ENCODE peak calls at places on chromosomes 12 and 14, in eight cellular contexts. T is AG10803, V is foreskin fibroblast, L is upper lobe of right lung, F is pancreas, E is tibial nerve, H is thyroid gland, N is fibroblast of pulmonary artery. Y is an unnamed sample.

GRCh38 chr12:48459259-48459658 is 13.1 kb upstream of the ANP32D start:
- DNase-seq in T (no peak), V (no peak), L (no peak), F (no peak), E (no peak), H (no peak), N (no peak), Y (no peak)

GRCh38 chr12:27733052-27733656 is 22.5 kb downstream of the MRPS35 start:
- DNase-seq in T (peak; percentile 34), V (peak; percentile 18), L (no peak), F (no peak), E (peak; percentile 36), H (peak; percentile 14), N (peak; percentile 66), Y (no peak)

GRCh38 chr14:75383721-75384120 is 44.1 kb upstream of the JDP2 start:
- DNase-seq in T (no peak), V (no peak), L (no peak), F (no peak), E (no peak), H (no peak), N (no peak), Y (no peak)

GRCh38 chr12:10101648-10102220 is 2.9 kb upstream of the CLEC1A start:
- DNase-seq in T (no peak), V (no peak), L (no peak), F (no peak), E (no peak), H (no peak), N (no peak), Y (no peak)

GRCh38 chr14:35402323-35403084 is 2.0 kb downstream of the NFKBIA start:
- DNase-seq in T (no peak), V (no peak), L (no peak), F (no peak), E (peak; percentile 24), H (no peak), N (peak; percentile 29), Y (no peak)

GRCh38 chr12:57619434-57620244 is 8.4 kb downstream of the ARHGEF25 start:
- DNase-seq in T (no peak), V (no peak), L (peak; percentile 77), F (peak; percentile 74), E (no peak), H (no peak), N (no peak), Y (no peak)

GRCh38 chr14:23068792-23069412 is 11.6 kb upstream of the CDH24 start:
- DNase-seq in T (peak; percentile 89), V (peak; percentile 83), L (no peak), F (no peak), E (peak; percentile 89), H (peak; percentile 78), N (peak; percentile 96), Y (peak; percentile 69)

GRCh38 chr12:57243521-57244305 is 7.3 kb downstream of the STAC3 start:
- DNase-seq in T (peak; percentile 64), V (peak; percentile 49), L (peak; percentile 87), F (peak; percentile 92), E (peak; percentile 79), H (peak; percentile 71), N (peak; percentile 74), Y (no peak)

GRCh38 chr14:77376380-77376770 is 519 bp downstream of the TMED8 start:
- DNase-seq in T (peak; percentile 14), V (peak; percentile 2), L (peak; percentile 70), F (peak; percentile 58), E (peak; percentile 9), H (peak; percentile 22), N (no peak), Y (no peak)

GRCh38 chr14:94701854-94702370 is 68.0 kb downstream of the GSC start:
- DNase-seq in T (no peak), V (no peak), L (no peak), F (no peak), E (no peak), H (no peak), N (no peak), Y (no peak)

GRCh38 chr12:121917950-121918678 is at the start of gene CFAP251:
- DNase-seq in T (peak; percentile 78), V (peak; percentile 77), L (peak; percentile 99), F (peak; percentile 99), E (peak; percentile 82), H (peak; percentile 100), N (peak; percentile 63), Y (no peak)
- H3K4me3 ChIP-seq in T (peak within 1 kb of the TSS; percentile 45), V (peak within 1 kb of the TSS; percentile 48), L (peak within 1 kb of the TSS; percentile 56), F (peak within 1 kb of the TSS; percentile 62), E (peak within 1 kb of the TSS; percentile 21), H (peak within 1 kb of the TSS; percentile 24), N (no peak within 1 kb of the TSS), Y (peak within 1 kb of the TSS; percentile 39)

GRCh38 chr12:4859478-4860210 is 50.1 kb upstream of the KCNA1 start:
- DNase-seq in T (no peak), V (no peak), L (no peak), F (no peak), E (no peak), H (no peak), N (no peak), Y (no peak)

GRCh38 chr12:4858385-4858784 is 51.3 kb upstream of the KCNA1 start:
- DNase-seq in T (no peak), V (no peak), L (no peak), F (peak; percentile 60), E (no peak), H (peak; percentile 54), N (no peak), Y (no peak)

GRCh38 chr12:4856556-4856955 is 53.1 kb upstream of the KCNA1 start:
- DNase-seq in T (no peak), V (no peak), L (no peak), F (no peak), E (no peak), H (no peak), N (no peak), Y (no peak)

GRCh38 chr12:4855121-4855924 is 54.4 kb upstream of the KCNA1 start:
- DNase-seq in T (peak; percentile 79), V (peak; percentile 59), L (no peak), F (no peak), E (peak; percentile 88), H (peak; percentile 61), N (peak; percentile 82), Y (peak; percentile 34)

DNA sequence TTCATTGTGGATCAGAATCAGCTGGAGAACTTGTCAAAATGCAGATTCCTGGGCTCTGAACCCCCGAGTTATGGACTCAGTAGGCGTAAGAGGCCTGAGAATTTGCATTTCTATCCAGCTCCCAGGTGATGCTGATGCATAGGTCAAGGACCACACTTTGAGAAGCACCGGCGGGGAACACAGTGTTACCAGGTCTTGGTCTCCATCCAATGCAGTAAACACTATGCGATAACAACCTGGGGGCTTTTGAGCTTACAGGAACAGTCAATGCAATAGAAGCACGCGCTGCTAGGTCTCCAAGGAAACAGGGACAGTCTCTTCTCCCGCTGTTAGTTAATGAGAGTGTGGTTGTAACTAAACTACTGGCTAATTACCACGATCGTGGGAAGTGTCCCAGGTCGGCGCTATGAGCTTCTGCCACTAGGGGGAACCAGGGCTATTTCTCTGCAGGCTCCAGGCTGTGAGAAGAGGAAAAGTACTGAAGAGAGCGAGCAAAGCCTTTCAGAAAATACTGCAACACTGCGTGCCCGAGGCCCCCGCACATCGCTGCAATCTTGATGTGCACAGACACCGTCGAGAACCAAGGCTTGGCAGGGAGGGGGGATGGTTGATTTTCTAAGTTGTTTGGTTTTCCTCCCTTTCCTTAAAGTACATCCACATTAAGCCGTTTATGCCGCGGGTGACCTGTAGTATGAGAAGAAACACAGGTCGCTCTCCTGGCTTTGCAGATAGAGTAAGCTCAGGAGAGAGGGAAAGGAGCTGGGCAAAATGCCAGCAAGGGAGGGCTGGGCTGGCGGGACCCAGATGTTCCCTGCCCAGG is 52.0 kb upstream of the KCNA1 start:
- DNase-seq in T (peak; percentile 66), V (peak; percentile 44), L (peak; percentile 81), F (peak; percentile 85), E (peak; percentile 81), H (peak; percentile 78), N (peak; percentile 67), Y (no peak)
- H3K4me3 ChIP-seq in T (peak overlapping the region; percentile 30), V (no peak overlapping the region), L (no peak overlapping the region), F (peak overlapping the region; percentile 26), E (no peak overlapping the region), H (no peak overlapping the region), N (no peak overlapping the region), Y (peak overlapping the region; percentile 13)

DNA sequence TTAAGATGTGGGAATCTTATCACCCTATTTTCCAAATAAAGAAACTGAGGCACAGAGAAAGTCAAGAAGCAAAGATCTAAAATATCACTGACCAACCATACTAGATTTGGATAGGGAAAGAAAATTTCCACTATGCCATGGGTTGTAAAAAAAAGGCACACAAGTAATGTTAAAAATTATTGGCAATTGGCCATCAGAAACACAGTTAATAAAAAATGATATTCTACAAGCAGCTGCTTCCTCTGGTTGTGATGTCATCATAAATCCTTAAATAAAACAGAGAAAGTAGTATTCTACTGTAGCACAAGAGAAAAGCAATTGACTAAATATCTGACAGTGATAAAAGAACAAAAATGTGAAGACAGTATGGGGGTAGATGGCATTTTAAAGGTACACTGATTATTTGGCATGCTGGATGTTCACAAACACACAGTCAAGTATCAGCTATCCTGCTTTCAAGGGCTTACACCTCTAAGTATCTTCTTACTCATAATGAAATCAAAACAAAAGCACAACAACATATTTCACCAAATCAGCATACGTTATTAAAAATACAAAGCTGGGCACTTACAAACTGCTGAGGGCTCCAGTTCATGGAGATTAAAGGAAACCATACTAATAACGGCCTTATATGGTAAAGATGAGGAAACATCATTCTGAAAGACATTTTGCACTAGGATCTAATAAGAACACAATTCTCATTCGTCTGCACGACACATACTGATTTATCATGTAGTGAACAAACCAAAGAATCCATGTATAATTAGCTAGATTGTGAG is 45.7 kb downstream of the CORO1C start:
- DNase-seq in T (no peak), V (no peak), L (no peak), F (no peak), E (no peak), H (no peak), N (peak; percentile 54), Y (no peak)
- H3K4me3 ChIP-seq in T (no peak overlapping the region), V (no peak overlapping the region), L (no peak overlapping the region), F (no peak overlapping the region), E (no peak overlapping the region), H (no peak overlapping the region), N (no peak overlapping the region), Y (no peak overlapping the region)

DNA sequence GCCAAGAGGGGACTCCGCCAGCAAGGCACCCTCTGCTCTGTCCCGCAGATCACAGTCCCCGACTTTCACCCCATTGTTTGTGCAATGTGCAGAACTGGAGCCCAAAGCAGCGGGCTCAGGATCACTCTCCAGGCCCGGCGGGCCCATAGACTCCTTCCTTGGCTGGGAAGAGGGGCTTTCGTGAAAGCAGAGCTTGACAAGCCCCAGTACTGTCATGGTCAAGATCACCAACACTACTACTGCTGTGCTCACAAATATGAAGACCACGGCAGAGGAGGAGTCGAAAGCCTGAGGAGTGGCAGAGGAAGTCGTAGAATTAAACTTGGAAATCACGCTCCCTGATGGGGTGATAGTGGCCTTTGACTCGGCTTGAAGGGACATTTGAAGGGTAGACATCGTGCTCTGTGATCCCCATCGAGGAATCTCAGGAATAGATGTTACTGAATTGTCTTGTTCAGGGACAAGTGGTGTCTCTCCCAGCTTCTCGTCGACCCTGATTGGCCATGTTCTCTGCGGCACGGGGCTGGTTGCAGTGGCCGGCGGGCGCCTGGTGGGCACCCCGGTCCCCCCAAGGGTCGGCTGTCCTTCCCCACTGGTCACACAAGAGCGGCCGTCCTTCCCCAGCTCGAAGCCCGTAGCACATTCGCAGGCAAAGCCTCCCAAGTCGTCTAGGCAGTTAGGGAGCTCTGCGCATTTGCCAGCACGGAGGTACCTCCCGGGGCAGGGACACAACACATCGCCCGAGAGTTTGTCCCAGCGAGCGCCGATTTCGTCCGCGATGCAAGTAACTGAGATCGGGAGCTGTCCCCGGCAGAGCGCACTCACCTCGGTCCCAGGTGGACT is 1.1 kb downstream of the CLEC14A start:
- DNase-seq in T (peak; percentile 15), V (no peak), L (no peak), F (peak; percentile 52), E (no peak), H (no peak), N (peak; percentile 34), Y (no peak)
- H3K4me3 ChIP-seq in T (peak overlapping the region; percentile 53), V (peak overlapping the region; percentile 44), L (peak overlapping the region; percentile 51), F (peak overlapping the region; percentile 39), E (peak overlapping the region; percentile 31), H (no peak overlapping the region), N (peak overlapping the region; percentile 52), Y (peak overlapping the region; percentile 32)